ENCODE peak calls at places on chromosome 1, in ten cellular contexts. One of them, this sample, is unnamed.
A peak's percentile ranks its signal among the peaks of the same experiment; 100 is the strongest.

GRCh38 chr1:192901500-192901899 is 92.7 kb downstream of the RGS2 start:
- DNase-seq in left ventricle myocardium inferior: no peak
- DNase-seq in GM12865: no peak
- DNase-seq in dorsolateral prefrontal cortex: no peak
- DNase-seq in A549: no peak
- DNase-seq in AG04450: no peak
- DNase-seq in choroid plexus epithelial cell: no peak
- DNase-seq in neural crest cell: no peak
- DNase-seq in esophagus muscularis mucosa: no peak
- DNase-seq in glutamatergic neuron: no peak
- DNase-seq in this sample: no peak

GRCh38 chr1:168683871-168684270 is 45.1 kb downstream of the DPT start:
- DNase-seq in left ventricle myocardium inferior: no peak
- DNase-seq in choroid plexus epithelial cell: no peak
- DNase-seq in esophagus muscularis mucosa: no peak
- DNase-seq in GM12865: no peak
- DNase-seq in A549: no peak
- DNase-seq in dorsolateral prefrontal cortex: no peak
- DNase-seq in AG04450: no peak
- DNase-seq in glutamatergic neuron: no peak
- DNase-seq in neural crest cell: no peak
- DNase-seq in this sample: no peak

GRCh38 chr1:176989023-176989422 is 175.5 kb downstream of the ASTN1 start:
- DNase-seq in esophagus muscularis mucosa: no peak
- DNase-seq in A549: no peak
- DNase-seq in neural crest cell: no peak
- DNase-seq in dorsolateral prefrontal cortex: no peak
- DNase-seq in GM12865: no peak
- DNase-seq in AG04450: no peak
- DNase-seq in left ventricle myocardium inferior: no peak
- DNase-seq in glutamatergic neuron: no peak
- DNase-seq in choroid plexus epithelial cell: peak; percentile 7
- DNase-seq in this sample: no peak

GRCh38 chr1:109628540-109629321 is 9.1 kb downstream of the AMPD2 start:
- DNase-seq in glutamatergic neuron: no peak
- DNase-seq in esophagus muscularis mucosa: peak; percentile 68
- DNase-seq in dorsolateral prefrontal cortex: no peak
- DNase-seq in choroid plexus epithelial cell: peak; percentile 56
- DNase-seq in GM12865: no peak
- DNase-seq in neural crest cell: no peak
- DNase-seq in A549: no peak
- DNase-seq in left ventricle myocardium inferior: no peak
- DNase-seq in AG04450: no peak
- DNase-seq in this sample: no peak

GRCh38 chr1:225179686-225180085 is 248.2 kb downstream of the LBR start:
- DNase-seq in AG04450: no peak
- DNase-seq in dorsolateral prefrontal cortex: no peak
- DNase-seq in glutamatergic neuron: no peak
- DNase-seq in esophagus muscularis mucosa: no peak
- DNase-seq in GM12865: no peak
- DNase-seq in A549: no peak
- DNase-seq in left ventricle myocardium inferior: no peak
- DNase-seq in neural crest cell: no peak
- DNase-seq in choroid plexus epithelial cell: no peak
- DNase-seq in this sample: no peak

GRCh38 chr1:201904579-201904978 is 15.9 kb downstream of the SHISA4 start:
- DNase-seq in dorsolateral prefrontal cortex: no peak
- DNase-seq in esophagus muscularis mucosa: no peak
- DNase-seq in choroid plexus epithelial cell: peak; percentile 93
- DNase-seq in left ventricle myocardium inferior: no peak
- DNase-seq in GM12865: no peak
- DNase-seq in AG04450: peak; percentile 91
- DNase-seq in A549: no peak
- DNase-seq in neural crest cell: no peak
- DNase-seq in glutamatergic neuron: no peak
- DNase-seq in this sample: no peak

GRCh38 chr1:180916771-180917170 is 4.1 kb downstream of the KIAA1614 start:
- DNase-seq in neural crest cell: no peak
- DNase-seq in A549: no peak
- DNase-seq in glutamatergic neuron: no peak
- DNase-seq in AG04450: no peak
- DNase-seq in GM12865: no peak
- DNase-seq in left ventricle myocardium inferior: no peak
- DNase-seq in esophagus muscularis mucosa: no peak
- DNase-seq in dorsolateral prefrontal cortex: no peak
- DNase-seq in choroid plexus epithelial cell: no peak
- DNase-seq in this sample: peak; percentile 19

GRCh38 chr1:152745765-152746444 is 11.9 kb upstream of the KPRP start:
- DNase-seq in neural crest cell: no peak
- DNase-seq in A549: no peak
- DNase-seq in esophagus muscularis mucosa: no peak
- DNase-seq in GM12865: no peak
- DNase-seq in choroid plexus epithelial cell: no peak
- DNase-seq in glutamatergic neuron: no peak
- DNase-seq in dorsolateral prefrontal cortex: no peak
- DNase-seq in AG04450: no peak
- DNase-seq in left ventricle myocardium inferior: no peak
- DNase-seq in this sample: no peak

GRCh38 chr1:210779259-210779658 is 354.7 kb downstream of the KCNH1 start:
- DNase-seq in neural crest cell: no peak
- DNase-seq in glutamatergic neuron: no peak
- DNase-seq in choroid plexus epithelial cell: no peak
- DNase-seq in dorsolateral prefrontal cortex: no peak
- DNase-seq in A549: no peak
- DNase-seq in esophagus muscularis mucosa: peak; percentile 89
- DNase-seq in AG04450: no peak
- DNase-seq in left ventricle myocardium inferior: no peak
- DNase-seq in GM12865: no peak
- DNase-seq in this sample: no peak

GRCh38 chr1:101506541-101507164 is 269.8 kb downstream of the S1PR1 start:
- DNase-seq in A549: peak; percentile 6
- DNase-seq in glutamatergic neuron: peak; percentile 18
- DNase-seq in dorsolateral prefrontal cortex: no peak
- DNase-seq in GM12865: peak; percentile 60
- DNase-seq in esophagus muscularis mucosa: no peak
- DNase-seq in choroid plexus epithelial cell: peak; percentile 65
- DNase-seq in left ventricle myocardium inferior: no peak
- DNase-seq in AG04450: no peak
- DNase-seq in neural crest cell: peak; percentile 53
- DNase-seq in this sample: peak; percentile 46

GRCh38 chr1:107510347-107510746 is 369.5 kb downstream of the NTNG1 start:
- DNase-seq in neural crest cell: no peak
- DNase-seq in choroid plexus epithelial cell: no peak
- DNase-seq in AG04450: no peak
- DNase-seq in glutamatergic neuron: no peak
- DNase-seq in esophagus muscularis mucosa: peak; percentile 47
- DNase-seq in GM12865: no peak
- DNase-seq in dorsolateral prefrontal cortex: no peak
- DNase-seq in A549: no peak
- DNase-seq in left ventricle myocardium inferior: no peak
- DNase-seq in this sample: no peak

GRCh38 chr1:239317948-239318347 is 68.4 kb upstream of the CHRM3 start:
- DNase-seq in esophagus muscularis mucosa: no peak
- DNase-seq in neural crest cell: no peak
- DNase-seq in dorsolateral prefrontal cortex: no peak
- DNase-seq in choroid plexus epithelial cell: no peak
- DNase-seq in AG04450: no peak
- DNase-seq in A549: no peak
- DNase-seq in glutamatergic neuron: no peak
- DNase-seq in GM12865: no peak
- DNase-seq in left ventricle myocardium inferior: no peak
- DNase-seq in this sample: no peak

GRCh38 chr1:30533796-30534550 is 189.4 kb downstream of the MATN1 start:
- DNase-seq in glutamatergic neuron: no peak
- DNase-seq in A549: no peak
- DNase-seq in GM12865: no peak
- DNase-seq in neural crest cell: no peak
- DNase-seq in choroid plexus epithelial cell: no peak
- DNase-seq in dorsolateral prefrontal cortex: no peak
- DNase-seq in esophagus muscularis mucosa: no peak
- DNase-seq in AG04450: no peak
- DNase-seq in left ventricle myocardium inferior: no peak
- DNase-seq in this sample: no peak
- TF ChIP-seq CTCF in glutamatergic neuron: no peak
- TF ChIP-seq CTCF in A549: no peak
- TF ChIP-seq CTCF in GM12865: no peak
- TF ChIP-seq CTCF in neural crest cell: no peak
- TF ChIP-seq CTCF in choroid plexus epithelial cell: no peak
- TF ChIP-seq CTCF in dorsolateral prefrontal cortex: no peak
- TF ChIP-seq CTCF in esophagus muscularis mucosa: no peak
- TF ChIP-seq CTCF in AG04450: no peak
- TF ChIP-seq CTCF in left ventricle myocardium inferior: no peak
- TF ChIP-seq CTCF in this sample: no peak

DNA sequence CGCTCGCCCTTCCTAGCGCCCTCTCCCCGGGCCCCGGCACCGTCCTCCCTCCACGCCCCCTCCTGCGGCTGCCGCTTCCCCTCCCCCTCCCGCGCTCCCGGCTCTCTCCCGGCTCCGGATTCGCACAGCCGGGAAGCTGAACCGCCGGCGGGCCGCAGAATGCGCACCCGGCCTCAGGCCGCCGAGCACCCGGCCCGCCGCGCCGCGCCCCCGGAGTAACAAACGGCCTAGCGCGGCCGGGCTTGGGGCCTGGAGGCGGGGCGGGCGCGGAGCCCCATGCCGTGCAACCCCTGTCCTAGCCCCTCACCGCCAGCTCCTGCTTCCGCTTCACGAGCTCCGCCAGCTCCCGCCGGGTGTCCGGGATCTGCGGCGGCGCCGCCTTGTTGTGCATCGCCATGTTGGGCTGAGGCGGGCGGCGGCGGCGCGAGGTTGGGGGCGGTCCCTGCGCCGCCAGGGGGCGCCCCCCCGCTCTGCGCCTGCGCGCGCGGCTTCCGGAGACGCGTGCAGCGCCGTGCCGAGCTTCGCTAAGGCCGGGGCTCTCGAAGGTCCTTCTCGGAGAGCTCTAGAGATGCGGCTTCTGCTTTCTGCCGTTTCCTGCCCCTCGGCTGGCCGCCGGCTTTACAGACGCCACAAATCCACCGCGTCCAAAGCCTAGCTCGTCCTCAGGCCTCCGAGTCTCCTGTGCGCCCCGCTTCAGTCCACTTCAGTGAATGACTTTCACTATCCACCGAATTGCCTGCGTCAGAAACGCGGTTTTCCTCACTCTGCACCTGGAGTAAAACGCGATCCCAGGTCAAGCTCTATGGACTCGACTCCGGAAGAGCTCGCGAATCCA is at the start of gene MEAF6:
- DNase-seq in esophagus muscularis mucosa: peak; percentile 93
- DNase-seq in glutamatergic neuron: peak; percentile 87
- DNase-seq in left ventricle myocardium inferior: peak; percentile 84
- DNase-seq in A549: peak; percentile 63
- DNase-seq in GM12865: peak; percentile 91
- DNase-seq in neural crest cell: peak; percentile 77
- DNase-seq in dorsolateral prefrontal cortex: peak; percentile 67
- DNase-seq in AG04450: peak; percentile 37
- DNase-seq in choroid plexus epithelial cell: peak; percentile 84
- DNase-seq in this sample: peak; percentile 97
- TF ChIP-seq CTCF in esophagus muscularis mucosa: peak; percentile 89
- TF ChIP-seq CTCF in glutamatergic neuron: peak; percentile 95
- TF ChIP-seq CTCF in left ventricle myocardium inferior: peak; percentile 77
- TF ChIP-seq CTCF in A549: peak; percentile 75
- TF ChIP-seq CTCF in GM12865: peak; percentile 79
- TF ChIP-seq CTCF in neural crest cell: peak; percentile 87
- TF ChIP-seq CTCF in dorsolateral prefrontal cortex: peak; percentile 60
- TF ChIP-seq CTCF in AG04450: peak; percentile 29
- TF ChIP-seq CTCF in choroid plexus epithelial cell: peak; percentile 27
- TF ChIP-seq CTCF in this sample: peak; percentile 53

GRCh38 chr1:25977816-25978215 is 20.0 kb downstream of the PAFAH2 start:
- DNase-seq in A549: no peak
- DNase-seq in GM12865: no peak
- DNase-seq in neural crest cell: no peak
- DNase-seq in glutamatergic neuron: no peak
- DNase-seq in choroid plexus epithelial cell: no peak
- DNase-seq in left ventricle myocardium inferior: no peak
- DNase-seq in dorsolateral prefrontal cortex: no peak
- DNase-seq in esophagus muscularis mucosa: no peak
- DNase-seq in AG04450: no peak
- DNase-seq in this sample: no peak

GRCh38 chr1:25973610-25974355 is 24.1 kb downstream of the PAFAH2 start:
- DNase-seq in left ventricle myocardium inferior: no peak
- DNase-seq in glutamatergic neuron: no peak
- DNase-seq in esophagus muscularis mucosa: no peak
- DNase-seq in choroid plexus epithelial cell: no peak
- DNase-seq in AG04450: no peak
- DNase-seq in A549: no peak
- DNase-seq in neural crest cell: no peak
- DNase-seq in dorsolateral prefrontal cortex: no peak
- DNase-seq in GM12865: no peak
- DNase-seq in this sample: no peak

GRCh38 chr1:25979210-25979609 is 18.7 kb downstream of the PAFAH2 start:
- DNase-seq in choroid plexus epithelial cell: no peak
- DNase-seq in left ventricle myocardium inferior: no peak
- DNase-seq in AG04450: no peak
- DNase-seq in GM12865: no peak
- DNase-seq in glutamatergic neuron: no peak
- DNase-seq in esophagus muscularis mucosa: no peak
- DNase-seq in dorsolateral prefrontal cortex: no peak
- DNase-seq in A549: no peak
- DNase-seq in neural crest cell: no peak
- DNase-seq in this sample: no peak

DNA sequence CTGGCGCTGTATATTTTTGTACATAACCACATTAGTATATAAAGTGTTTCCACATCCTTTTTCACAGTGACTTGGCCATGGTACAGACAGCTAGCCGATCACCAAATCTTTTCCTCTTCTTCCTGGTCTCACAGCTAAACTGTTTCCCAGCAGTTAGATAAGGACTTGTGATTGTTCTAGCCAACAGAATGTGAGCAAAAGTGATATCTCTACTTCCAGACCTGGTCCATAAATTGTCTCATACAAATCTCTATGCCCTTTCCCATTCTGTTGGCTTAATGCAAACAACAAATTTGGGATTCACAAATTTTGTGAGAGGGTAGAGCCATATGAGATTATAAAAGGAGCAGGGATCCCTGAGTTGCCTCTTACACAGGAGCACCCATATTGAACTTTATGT is 19.5 kb downstream of the PAFAH2 start:
- DNase-seq in AG04450: no peak
- DNase-seq in A549: no peak
- DNase-seq in left ventricle myocardium inferior: no peak
- DNase-seq in choroid plexus epithelial cell: no peak
- DNase-seq in GM12865: no peak
- DNase-seq in neural crest cell: no peak
- DNase-seq in glutamatergic neuron: no peak
- DNase-seq in esophagus muscularis mucosa: no peak
- DNase-seq in dorsolateral prefrontal cortex: no peak
- DNase-seq in this sample: no peak
- TF ChIP-seq CTCF in AG04450: no peak
- TF ChIP-seq CTCF in A549: no peak
- TF ChIP-seq CTCF in left ventricle myocardium inferior: no peak
- TF ChIP-seq CTCF in choroid plexus epithelial cell: no peak
- TF ChIP-seq CTCF in GM12865: no peak
- TF ChIP-seq CTCF in neural crest cell: no peak
- TF ChIP-seq CTCF in glutamatergic neuron: no peak
- TF ChIP-seq CTCF in esophagus muscularis mucosa: no peak
- TF ChIP-seq CTCF in dorsolateral prefrontal cortex: no peak
- TF ChIP-seq CTCF in this sample: no peak

DNA sequence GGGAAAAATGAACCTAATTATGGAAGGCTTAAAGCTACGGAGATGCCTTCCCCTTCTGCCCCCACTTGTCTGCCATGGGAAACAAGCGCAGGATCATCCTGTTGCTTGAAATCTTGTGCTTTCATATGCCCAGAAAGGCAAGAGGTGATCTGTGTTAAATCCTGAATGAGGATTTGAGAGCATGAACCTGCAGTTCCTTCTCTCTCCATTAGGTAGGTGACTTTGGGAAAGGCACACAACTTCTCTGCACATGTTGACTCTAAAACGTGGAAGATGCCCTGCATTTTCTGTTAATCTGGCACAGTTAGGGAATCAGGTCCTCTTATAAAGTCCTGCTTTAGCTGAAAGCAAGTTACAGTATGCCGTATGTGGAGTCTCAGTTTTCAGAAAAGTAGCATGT is 46.6 kb upstream of the MTR start:
- DNase-seq in A549: no peak
- DNase-seq in dorsolateral prefrontal cortex: no peak
- DNase-seq in left ventricle myocardium inferior: no peak
- DNase-seq in choroid plexus epithelial cell: peak; percentile 15
- DNase-seq in neural crest cell: no peak
- DNase-seq in AG04450: no peak
- DNase-seq in esophagus muscularis mucosa: no peak
- DNase-seq in GM12865: no peak
- DNase-seq in glutamatergic neuron: no peak
- DNase-seq in this sample: no peak
- TF ChIP-seq CTCF in A549: no peak
- TF ChIP-seq CTCF in dorsolateral prefrontal cortex: no peak
- TF ChIP-seq CTCF in left ventricle myocardium inferior: no peak
- TF ChIP-seq CTCF in choroid plexus epithelial cell: peak; percentile 36
- TF ChIP-seq CTCF in neural crest cell: peak; percentile 44
- TF ChIP-seq CTCF in AG04450: peak; percentile 35
- TF ChIP-seq CTCF in esophagus muscularis mucosa: peak; percentile 6
- TF ChIP-seq CTCF in GM12865: peak; percentile 18
- TF ChIP-seq CTCF in glutamatergic neuron: peak; percentile 53
- TF ChIP-seq CTCF in this sample: no peak

This sample was measured in GM20000.